ENCODE peak calls at places on chromosomes 12 and 14, in six cellular contexts. Q is body of pancreas, M is left ventricle myocardium inferior, I is heart right ventricle, O is fibroblast of lung, Y is SJSA1. K is an unnamed sample.

GRCh38 chr14:71321556-71322315 is 414.5 kb downstream of the PCNX1 start:
- DNase-seq in Q (peak; percentile 21), M (no peak), I (no peak), O (peak; percentile 45), Y (no peak), K (peak; percentile 72)

GRCh38 chr12:78470354-78471195 is 394.0 kb upstream of the SYT1 start:
- DNase-seq in Q (no peak), M (no peak), I (no peak), O (peak; percentile 69), Y (peak; percentile 42), K (peak; percentile 27)

GRCh38 chr12:130933269-130933995 is 20.3 kb upstream of the ADGRD1 start:
- DNase-seq in Q (no peak), M (no peak), I (no peak), O (no peak), Y (no peak), K (no peak)

GRCh38 chr12:116026768-116027550 is 250.5 kb downstream of the MED13L start:
- DNase-seq in Q (no peak), M (no peak), I (no peak), O (no peak), Y (no peak), K (no peak)

GRCh38 chr14:56716705-56717104 is 93.6 kb downstream of the OTX2 start:
- DNase-seq in Q (no peak), M (no peak), I (no peak), O (no peak), Y (no peak), K (no peak)

GRCh38 chr14:75714993-75715392 is 53.9 kb downstream of the TTLL5 start:
- DNase-seq in Q (no peak), M (no peak), I (no peak), O (peak; percentile 57), Y (no peak), K (no peak)

GRCh38 chr14:37585101-37585479 is 10.0 kb downstream of the FOXA1 start:
- DNase-seq in Q (no peak), M (no peak), I (no peak), O (no peak), Y (no peak), K (no peak)

GRCh38 chr12:116276433-116277216 is 868 bp downstream of the MED13L start:
- DNase-seq in Q (peak; percentile 75), M (peak; percentile 75), I (peak; percentile 71), O (peak; percentile 73), Y (peak; percentile 71), K (peak; percentile 71)

GRCh38 chr12:106255952-106256351 is 8.1 kb upstream of the CKAP4 start:
- DNase-seq in Q (no peak), M (no peak), I (no peak), O (no peak), Y (no peak), K (no peak)

GRCh38 chr12:59078027-59078426 is 157.7 kb upstream of the LRIG3 start:
- DNase-seq in Q (no peak), M (no peak), I (no peak), O (no peak), Y (no peak), K (no peak)

GRCh38 chr12:98066251-98066650 is 449.1 kb upstream of the TMPO start:
- DNase-seq in Q (no peak), M (no peak), I (no peak), O (no peak), Y (no peak), K (no peak)

GRCh38 chr14:20608383-20609095 is 17.4 kb upstream of the RNASE12 start:
- DNase-seq in Q (no peak), M (no peak), I (no peak), O (no peak), Y (no peak), K (no peak)

GRCh38 chr12:22029491-22029890 is 16.5 kb upstream of the CMAS start:
- DNase-seq in Q (no peak), M (no peak), I (no peak), O (no peak), Y (no peak), K (no peak)

GRCh38 chr14:96349286-96350075 is 13.7 kb downstream of the ATG2B start:
- DNase-seq in Q (no peak), M (no peak), I (no peak), O (no peak), Y (no peak), K (no peak)

GRCh38 chr14:90758028-90758889 is 58.0 kb downstream of the TTC7B start:
- DNase-seq in Q (peak; percentile 95), M (peak; percentile 92), I (peak; percentile 90), O (peak; percentile 89), Y (peak; percentile 89), K (peak; percentile 79)

GRCh38 chr14:58298880-58299664 is 717 bp downstream of the ARID4A start:
- DNase-seq in Q (peak; percentile 28), M (peak; percentile 41), I (peak; percentile 33), O (no peak), Y (no peak), K (no peak)

GRCh38 chr14:33249361-33249760 is 310.7 kb downstream of the NPAS3 start:
- DNase-seq in Q (no peak), M (no peak), I (no peak), O (no peak), Y (no peak), K (no peak)

GRCh38 chr12:129208566-129208965 is 355.3 kb downstream of the GLT1D1 start:
- DNase-seq in Q (no peak), M (no peak), I (no peak), O (no peak), Y (no peak), K (no peak)

GRCh38 chr14:99265571-99265970 is 6.4 kb downstream of the BCL11B start:
- DNase-seq in Q (no peak), M (no peak), I (no peak), O (no peak), Y (no peak), K (no peak)

GRCh38 chr12:47992776-47993175 is 11.5 kb downstream of the COL2A1 start:
- DNase-seq in Q (peak; percentile 2), M (no peak), I (no peak), O (no peak), Y (no peak), K (no peak)

GRCh38 chr12:110934093-110934852 is 13.9 kb upstream of the MYL2 start:
- DNase-seq in Q (no peak), M (no peak), I (no peak), O (no peak), Y (no peak), K (peak; percentile 35)

GRCh38 chr12:58504539-58504938 is 415.8 kb downstream of the LRIG3 start:
- DNase-seq in Q (no peak), M (no peak), I (no peak), O (peak; percentile 42), Y (no peak), K (no peak)

GRCh38 chr12:62256408-62257079 is 3.7 kb upstream of the USP15 start:
- DNase-seq in Q (peak; percentile 42), M (no peak), I (no peak), O (no peak), Y (no peak), K (no peak)

GRCh38 chr12:8917751-8918150 is 3.4 kb downstream of the PHC1 start:
- DNase-seq in Q (no peak), M (no peak), I (no peak), O (no peak), Y (no peak), K (no peak)

GRCh38 chr14:95064256-95064655 is 93.1 kb downstream of the DICER1 start:
- DNase-seq in Q (no peak), M (no peak), I (no peak), O (no peak), Y (no peak), K (no peak)

GRCh38 chr14:90827919-90828610 is 11.8 kb upstream of the TTC7B start:
- DNase-seq in Q (peak; percentile 95), M (peak; percentile 95), I (peak; percentile 95), O (peak; percentile 77), Y (peak; percentile 84), K (peak; percentile 71)

GRCh38 chr14:53955671-53956426 is 776 bp downstream of the BMP4 start:
- DNase-seq in Q (peak; percentile 55), M (peak; percentile 77), I (peak; percentile 70), O (peak; percentile 56), Y (no peak), K (peak; percentile 37)

GRCh38 chr12:116299548-116300150 is 22.2 kb upstream of the MED13L start:
- DNase-seq in Q (peak; percentile 31), M (no peak), I (no peak), O (peak; percentile 82), Y (no peak), K (no peak)

DNA sequence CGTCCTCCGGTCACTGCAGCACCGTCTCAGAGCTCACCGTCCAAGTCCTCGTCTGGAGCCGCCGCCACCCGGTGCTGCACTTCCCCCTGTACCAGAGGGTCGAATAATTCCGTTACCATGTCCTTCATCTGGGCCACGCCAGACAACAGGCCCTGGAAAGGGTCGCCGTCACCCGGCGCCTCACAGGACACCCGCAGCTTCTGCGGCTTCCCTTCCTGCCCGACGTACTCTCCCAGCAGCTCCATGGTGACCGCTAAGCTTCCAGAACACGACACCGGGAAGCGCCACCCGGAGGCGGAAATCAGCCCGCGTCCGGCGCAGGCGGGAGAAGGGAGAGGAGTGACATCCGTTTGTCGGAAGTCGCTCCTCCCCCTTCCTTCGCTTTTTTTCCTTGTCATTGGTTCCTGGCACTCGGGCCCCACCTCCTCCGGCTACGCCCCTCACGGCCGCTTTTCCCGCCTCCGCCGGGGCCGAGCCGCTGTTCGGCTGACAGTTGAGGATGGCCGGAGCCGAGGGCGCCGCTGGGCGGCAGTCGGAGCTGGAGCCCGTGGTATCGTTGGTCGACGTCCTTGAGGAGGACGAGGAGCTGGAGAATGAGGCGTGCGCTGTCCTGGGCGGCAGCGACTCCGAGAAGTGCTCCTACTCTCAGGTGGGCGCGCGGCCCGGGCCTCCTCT is at the start of the genes GON7 and UBR7:
- DNase-seq in Q (peak; percentile 95), M (peak; percentile 94), I (peak; percentile 97), O (peak; percentile 95), Y (peak; percentile 96), K (peak; percentile 96)
- H3K4me1 ChIP-seq in Q (peaks cover 47% of the 10 kb centered on the region), M (peaks cover 56% of the 10 kb centered on the region), I (peaks cover 37% of the 10 kb centered on the region), O (peaks cover 2% of the 10 kb centered on the region), Y (peaks cover 4% of the 10 kb centered on the region), K (peaks cover 29% of the 10 kb centered on the region)

GRCh38 chr12:45309826-45310626 is 94.1 kb downstream of the ANO6 start:
- DNase-seq in Q (no peak), M (no peak), I (no peak), O (peak; percentile 45), Y (no peak), K (no peak)

GRCh38 chr12:45305904-45306303 is 90.0 kb downstream of the ANO6 start:
- DNase-seq in Q (no peak), M (no peak), I (peak; percentile 18), O (peak; percentile 37), Y (no peak), K (no peak)

GRCh38 chr12:45303955-45304354 is 88.1 kb downstream of the ANO6 start:
- DNase-seq in Q (no peak), M (no peak), I (no peak), O (no peak), Y (no peak), K (no peak)

GRCh38 chr12:45302621-45303020 is 86.7 kb downstream of the ANO6 start:
- DNase-seq in Q (no peak), M (no peak), I (no peak), O (peak; percentile 64), Y (no peak), K (no peak)

GRCh38 chr12:45304514-45305178 is 88.8 kb downstream of the ANO6 start:
- DNase-seq in Q (no peak), M (no peak), I (no peak), O (no peak), Y (no peak), K (no peak)
- H3K4me1 ChIP-seq in Q (peaks cover 15% of the 10 kb centered on the region), M (peaks cover 89% of the 10 kb centered on the region), I (peaks cover 78% of the 10 kb centered on the region), O (peaks cover 2% of the 10 kb centered on the region), Y (peaks cover 3% of the 10 kb centered on the region), K (no peaks in the 10 kb centered on the region)

GRCh38 chr14:68306265-68306933 is 486.5 kb downstream of the ZFP36L1 start:
- DNase-seq in Q (no peak), M (no peak), I (no peak), O (no peak), Y (no peak), K (no peak)
- H3K4me1 ChIP-seq in Q (peaks cover 48% of the 10 kb centered on the region), M (peaks cover 32% of the 10 kb centered on the region), I (peaks cover 19% of the 10 kb centered on the region), O (peaks cover 3% of the 10 kb centered on the region), Y (peaks cover 7% of the 10 kb centered on the region), K (peaks cover 24% of the 10 kb centered on the region)

GRCh38 chr14:35340616-35341453 is 48.7 kb downstream of the PSMA6 start:
- DNase-seq in Q (no peak), M (no peak), I (no peak), O (no peak), Y (no peak), K (no peak)
- H3K4me1 ChIP-seq in Q (peaks cover 56% of the 10 kb centered on the region), M (peaks cover 70% of the 10 kb centered on the region), I (peaks cover 74% of the 10 kb centered on the region), O (peaks cover 26% of the 10 kb centered on the region), Y (peaks cover 18% of the 10 kb centered on the region), K (peaks cover 88% of the 10 kb centered on the region)

K was measured in HepG2.